ENCODE peak calls at places on chromosomes 13 and 19, in ten cellular contexts. Q is mammary epithelial cell, G is cardiac muscle cell, E is cardiac fibroblast, U is epithelial cell of esophagus, D is lower leg skin, W is GM12864, C is gastrocnemius medialis, J is GM12878, V is heart right ventricle. B is an unnamed sample.

GRCh38 chr13:25468330-25469178 is 96.8 kb downstream of the ATP8A2 start:
- DNase-seq in J (no peak), Q (peak), U (peak), V (no peak), E (no peak), C (no peak), W (no peak), G (peak), D (no peak), B (peak)

GRCh38 chr19:10979950-10980349 is 19.1 kb downstream of the SMARCA4 start:
- DNase-seq in C (no peak), V (no peak), Q (no peak), E (no peak), W (no peak), U (no peak), D (no peak), G (no peak), J (peak), B (peak)

GRCh38 chr13:51913421-51914136 is 51.8 kb downstream of the CCDC70 start:
- DNase-seq in Q (no peak), C (no peak), W (no peak), U (no peak), G (no peak), E (no peak), J (no peak), V (peak), D (no peak), B (no peak)

GRCh38 chr13:63448654-63449053 is 2033.0 kb upstream of the PCDH20 start:
- DNase-seq in C (no peak), J (no peak), V (no peak), Q (no peak), W (no peak), E (no peak), U (no peak), G (no peak), D (no peak), B (no peak)

GRCh38 chr13:79541426-79542049 is 60.6 kb downstream of the NDFIP2 start:
- DNase-seq in C (no peak), E (peak), V (no peak), J (peak), D (no peak), Q (peak), G (peak), U (peak), W (peak), B (peak)

GRCh38 chr19:51020988-51021651 is 1.6 kb upstream of the KLK10 start:
- DNase-seq in Q (peak), U (peak), V (peak), E (peak), C (no peak), G (peak), D (no peak), W (no peak), J (no peak), B (peak)

GRCh38 chr19:6092329-6093286 is 17.7 kb downstream of the RFX2 start:
- DNase-seq in E (peak), J (no peak), W (no peak), G (peak), V (peak), D (peak), C (peak), Q (peak), U (peak), B (peak)

GRCh38 chr19:29806098-29806866 is 5.5 kb upstream of the CCNE1 start:
- DNase-seq in J (no peak), D (no peak), U (no peak), Q (no peak), G (peak), V (peak), C (no peak), W (no peak), E (peak), B (peak)

GRCh38 chr13:51590966-51591627 is 6.8 kb downstream of the WDFY2 start:
- DNase-seq in D (peak), U (peak), C (peak), G (peak), E (peak), Q (peak), W (no peak), J (no peak), V (peak), B (no peak)

GRCh38 chr13:113742000-113742441 is 17.0 kb upstream of the TMEM255B start:
- DNase-seq in E (peak), V (no peak), U (peak), G (peak), D (peak), C (no peak), W (no peak), J (no peak), Q (peak), B (no peak)

GRCh38 chr13:110559429-110559943 is 2.0 kb downstream of the RAB20 start:
- DNase-seq in G (peak), W (no peak), D (no peak), J (no peak), E (peak), Q (peak), U (no peak), C (no peak), V (peak), B (no peak)

GRCh38 chr13:23673867-23674605 is 103.8 kb downstream of the TNFRSF19 start:
- DNase-seq in G (no peak), J (no peak), D (no peak), E (no peak), C (no peak), W (no peak), V (no peak), U (peak), Q (no peak), B (no peak)

GRCh38 chr13:65855276-65855675 is 1374.9 kb downstream of the PCDH9 start:
- DNase-seq in W (no peak), U (peak), E (peak), G (peak), V (no peak), C (no peak), D (no peak), J (no peak), Q (no peak), B (no peak)

GRCh38 chr13:51148952-51149573 is 38.0 kb upstream of the C13orf42 start:
- DNase-seq in C (no peak), G (peak), W (no peak), E (peak), V (peak), Q (peak), J (no peak), U (peak), D (no peak), B (peak)

GRCh38 chr13:95118541-95119324 is 182.5 kb downstream of the ABCC4 start:
- DNase-seq in J (no peak), E (no peak), W (no peak), U (no peak), V (no peak), Q (no peak), D (no peak), C (no peak), G (no peak), B (no peak)

GRCh38 chr19:24033962-24034342 is 53.0 kb upstream of the ZNF254 start:
- DNase-seq in D (peak), V (peak), Q (peak), U (peak), C (peak), W (no peak), J (no peak), G (peak), E (peak), B (peak)

GRCh38 chr13:76656056-76656455 is 230.1 kb downstream of the KCTD12 start:
- DNase-seq in G (no peak), D (no peak), U (no peak), C (no peak), V (no peak), E (no peak), W (no peak), J (no peak), Q (no peak), B (peak)

GRCh38 chr19:30812099-30812684 is 440.0 kb downstream of the ZNF536 start:
- DNase-seq in Q (no peak), W (no peak), J (no peak), V (no peak), G (no peak), U (no peak), D (no peak), E (no peak), C (no peak), B (no peak)

GRCh38 chr13:31225998-31226675 is 26.4 kb downstream of the B3GLCT start:
- DNase-seq in V (no peak), G (no peak), E (no peak), W (no peak), Q (no peak), D (no peak), U (no peak), C (no peak), J (no peak), B (no peak)

GRCh38 chr13:76879211-76879875 is 6.9 kb downstream of the KCTD12 start:
- DNase-seq in C (peak), G (peak), V (peak), Q (peak), E (peak), U (peak), D (peak), J (peak), W (no peak), B (peak)

GRCh38 chr19:6213696-6214585 is 65.8 kb downstream of the MLLT1 start:
- DNase-seq in J (no peak), Q (no peak), E (no peak), G (no peak), V (no peak), D (no peak), C (no peak), W (no peak), U (no peak), B (no peak)

GRCh38 chr13:50838701-50839100 is 4.8 kb downstream of the DLEU7 start:
- DNase-seq in G (no peak), V (no peak), J (no peak), W (no peak), D (no peak), C (no peak), E (no peak), Q (no peak), U (no peak), B (no peak)

GRCh38 chr13:61432029-61432428 is 16.4 kb upstream of the PCDH20 start:
- DNase-seq in D (no peak), J (no peak), Q (no peak), C (no peak), W (no peak), G (no peak), U (no peak), V (no peak), E (no peak), B (no peak)

GRCh38 chr19:32336259-32337111 is 8.9 kb upstream of the ZNF507 start:
- DNase-seq in C (no peak), G (peak), U (peak), Q (no peak), V (no peak), D (no peak), E (peak), W (no peak), J (no peak), B (no peak)

GRCh38 chr19:9671654-9672053 is 3.2 kb downstream of the ZNF562 start:
- DNase-seq in W (no peak), V (no peak), U (no peak), D (no peak), C (no peak), J (peak), G (no peak), E (no peak), Q (no peak), B (no peak)

GRCh38 chr19:6983448-6983847 is 37.8 kb downstream of the MBD3L2B start:
- DNase-seq in D (no peak), J (no peak), V (no peak), W (no peak), U (no peak), C (no peak), E (no peak), Q (no peak), G (no peak), B (no peak)

GRCh38 chr19:38653028-38653571 is 5.7 kb downstream of the ACTN4 start:
- DNase-seq in C (no peak), G (peak), J (no peak), D (no peak), Q (peak), E (peak), U (peak), W (no peak), V (no peak), B (no peak)

GRCh38 chr13:108777421-108778420 is 148.3 kb downstream of the MYO16 start:
- DNase-seq in J (no peak), C (no peak), D (no peak), Q (no peak), W (no peak), U (no peak), V (no peak), G (no peak), E (peak), B (no peak)

GRCh38 chr13:50156140-50156539 is 140.9 kb downstream of the KCNRG start:
- DNase-seq in C (no peak), E (peak), Q (peak), G (peak), W (no peak), V (no peak), U (peak), J (no peak), D (no peak), B (no peak)

GRCh38 chr19:42088471-42089190 is 12.7 kb downstream of the ZNF574 start:
- DNase-seq in G (peak), V (no peak), Q (peak), D (no peak), W (no peak), E (peak), U (no peak), J (no peak), C (no peak), B (no peak)
- H3K4me3 ChIP-seq in G (no peak), V (no peak), Q (no peak), D (no peak), W (no peak), E (no peak), U (no peak), J (no peak), C (no peak), B (no peak)

GRCh38 chr13:43107780-43108179 is 84.4 kb downstream of the DNAJC15 start:
- DNase-seq in V (no peak), Q (no peak), E (no peak), J (no peak), W (no peak), C (no peak), G (no peak), U (no peak), D (no peak), B (no peak)

GRCh38 chr13:43100667-43101066 is 77.3 kb downstream of the DNAJC15 start:
- DNase-seq in D (no peak), U (no peak), E (no peak), J (no peak), V (no peak), G (no peak), Q (no peak), C (no peak), W (no peak), B (peak)

DNA sequence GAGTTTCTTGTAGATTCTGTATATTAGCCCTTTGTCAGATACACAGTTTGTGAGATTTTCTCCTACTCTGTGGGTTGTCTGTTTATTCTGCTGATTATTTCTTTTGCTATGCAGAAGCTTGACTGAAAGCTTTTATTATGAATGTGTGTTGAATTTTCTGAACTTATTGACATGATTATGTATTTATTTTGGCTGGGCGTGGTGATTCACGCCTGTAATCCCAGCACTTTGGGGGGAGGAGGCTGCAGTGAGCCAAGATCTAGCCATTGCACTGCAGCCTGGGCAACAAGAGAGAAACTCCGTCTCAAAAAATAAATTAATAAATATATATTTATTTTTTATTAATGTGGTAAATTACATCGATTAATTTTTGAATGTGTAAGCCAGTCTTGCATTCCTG is 78.9 kb downstream of the DNAJC15 start:
- DNase-seq in C (no peak), V (no peak), U (no peak), W (no peak), G (no peak), J (no peak), E (no peak), D (no peak), Q (no peak), B (no peak)
- TF ChIP-seq CTCF in C (no peak), V (no peak), U (no peak), W (no peak), G (no peak), J (no peak), E (no peak), D (no peak), Q (no peak), B (no peak)

DNA sequence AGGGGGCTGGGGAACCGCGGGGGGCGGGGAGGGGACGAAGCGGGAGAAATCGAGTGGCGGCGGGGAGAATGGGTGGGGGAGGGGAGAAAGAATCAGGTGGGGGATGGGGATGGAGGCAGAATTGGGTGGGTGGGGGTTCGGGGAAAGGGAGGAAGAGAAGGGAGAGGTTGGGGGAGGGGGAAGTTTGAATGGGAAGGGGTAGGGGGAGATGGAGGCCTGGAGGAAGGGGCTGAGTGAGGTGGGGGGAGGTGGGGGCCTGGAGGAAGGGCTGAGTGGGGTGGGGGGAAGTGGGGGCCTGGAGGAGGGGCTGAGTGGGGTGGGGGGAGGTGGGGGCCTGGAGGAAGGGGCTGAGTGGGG is 391 bp upstream of the ADAMTS10 start:
- DNase-seq in D (no peak), J (no peak), U (no peak), Q (no peak), C (no peak), G (no peak), E (no peak), V (no peak), W (no peak), B (no peak)
- H3K4me3 ChIP-seq in D (peak), J (no peak), U (no peak), Q (no peak), C (peak), G (peak), E (no peak), V (peak), W (no peak), B (no peak)

GRCh38 chr19:4066682-4067395 is at the start of gene ZBTB7A:
- DNase-seq in W (no peak), V (peak), E (peak), Q (peak), U (peak), J (no peak), D (peak), G (peak), C (peak), B (peak)
- TF ChIP-seq CTCF in W (no peak), V (no peak), E (no peak), Q (no peak), U (no peak), J (no peak), D (no peak), G (no peak), C (no peak), B (no peak)

DNA sequence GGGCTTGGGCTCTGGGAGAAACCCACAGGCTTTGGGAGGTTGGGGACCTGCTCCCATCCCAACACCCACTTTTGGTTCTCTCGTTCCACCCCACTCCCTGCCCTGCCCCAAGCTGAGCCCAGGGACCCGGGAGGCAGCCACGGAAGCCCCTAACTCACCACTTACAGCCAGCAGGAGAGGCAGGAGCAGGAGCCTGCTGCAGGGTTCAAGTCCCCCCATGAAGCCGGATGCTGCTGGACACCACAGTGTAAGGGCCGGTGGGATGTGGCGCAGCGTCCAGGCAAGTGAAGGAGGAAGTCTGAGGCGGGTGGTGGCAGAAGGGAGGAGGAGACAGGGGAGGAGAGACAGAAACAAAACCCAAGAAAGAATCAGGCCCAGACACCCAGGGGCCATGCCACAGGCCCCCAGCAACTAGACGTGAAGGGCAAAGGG is at the start of gene TYROBP:
- DNase-seq in V (peak), E (no peak), W (no peak), J (no peak), Q (no peak), G (no peak), C (no peak), U (no peak), D (peak), B (no peak)
- H3K4me3 ChIP-seq in V (peak), E (no peak), W (no peak), J (no peak), Q (no peak), G (no peak), C (no peak), U (no peak), D (peak), B (no peak)

GRCh38 chr13:74661851-74662250 is 527.6 kb upstream of the KLF12 start:
- DNase-seq in J (no peak), C (no peak), E (no peak), D (no peak), G (no peak), W (no peak), V (no peak), U (peak), Q (no peak), B (no peak)
- TF ChIP-seq CTCF in J (no peak), C (no peak), E (no peak), D (no peak), G (no peak), W (no peak), V (no peak), U (no peak), Q (no peak), B (no peak)

GRCh38 chr19:49448432-49448786 is 3.2 kb downstream of the PIH1D1 start:
- DNase-seq in W (no peak), G (no peak), V (no peak), U (no peak), J (no peak), E (no peak), Q (no peak), C (no peak), D (no peak), B (no peak)
- H3K4me3 ChIP-seq in W (no peak), G (no peak), V (no peak), U (no peak), J (no peak), E (no peak), Q (no peak), C (no peak), D (no peak), B (no peak)

GRCh38 chr19:27794444-27795042 is 1418.4 kb downstream of the UQCRFS1 start:
- DNase-seq in J (no peak), C (no peak), E (peak), D (no peak), G (peak), U (peak), V (peak), Q (peak), W (no peak), B (peak)

GRCh38 chr19:27793644-27794443 is 1419.1 kb downstream of the UQCRFS1 start:
- DNase-seq in J (peak), G (peak), C (peak), Q (peak), D (peak), W (peak), U (peak), E (peak), V (peak), B (peak)

GRCh38 chr19:27795369-27795768 is 1417.6 kb downstream of the UQCRFS1 start:
- DNase-seq in C (no peak), D (no peak), G (no peak), U (no peak), V (no peak), Q (no peak), W (no peak), E (no peak), J (no peak), B (no peak)

GRCh38 chr19:27792576-27793127 is 1420.3 kb downstream of the UQCRFS1 start:
- DNase-seq in E (no peak), J (no peak), U (no peak), D (no peak), C (no peak), G (no peak), V (no peak), Q (no peak), W (no peak), B (no peak)

DNA sequence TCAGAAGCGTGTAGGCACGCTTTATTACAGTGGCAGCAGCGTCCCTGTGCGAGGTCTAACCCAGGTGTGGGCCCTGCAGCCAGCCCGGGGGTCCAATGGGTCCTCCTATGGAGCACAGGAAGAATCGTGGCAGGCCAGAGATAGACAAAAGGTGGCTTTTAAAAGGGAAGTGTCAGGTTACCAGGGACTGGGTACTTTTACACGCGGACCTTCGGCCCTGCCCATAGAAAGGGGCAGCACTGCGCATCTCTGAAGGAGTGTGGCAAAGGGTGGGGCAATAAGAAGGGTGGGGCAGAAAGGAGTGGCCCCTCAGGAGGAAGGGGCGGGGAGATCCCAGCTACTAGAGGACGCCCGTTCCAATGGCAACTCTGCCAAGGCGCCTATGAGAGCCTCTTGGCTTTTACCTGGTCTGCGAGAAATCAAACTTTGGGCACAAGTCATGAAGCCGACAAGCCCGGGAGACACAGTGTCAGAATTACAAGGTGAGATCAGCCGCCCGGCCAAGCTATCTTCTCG is 1419.8 kb downstream of the UQCRFS1 start:
- DNase-seq in U (peak), V (peak), E (peak), C (peak), J (peak), G (peak), D (peak), Q (peak), W (peak), B (peak)
- TF ChIP-seq CTCF in U (no peak), V (no peak), E (no peak), C (no peak), J (no peak), G (no peak), D (no peak), Q (no peak), W (no peak), B (no peak)

GRCh38 chr13:75621147-75621546 is 15.0 kb upstream of the LMO7 start:
- DNase-seq in D (no peak), W (no peak), E (peak), C (no peak), G (peak), V (no peak), J (no peak), U (no peak), Q (no peak), B (no peak)
- H3K4me3 ChIP-seq in D (no peak), W (no peak), E (no peak), C (no peak), G (no peak), V (no peak), J (no peak), U (no peak), Q (no peak), B (no peak)